ENCODE peak calls at places on chromosomes 6 and 20, in seven cellular contexts. K, N, P, T, O, G and Y are unnamed samples.

GRCh38 chr6:137868721-137869631 is 1.9 kb downstream of the TNFAIP3 start:
- DNase-seq in K (no peak), N (no peak), P (no peak), T (no peak), G (no peak), O (no peak), Y (no peak)

GRCh38 chr20:13009682-13010406 is 1.1 kb downstream of the SPTLC3 start:
- DNase-seq in N (no peak), K (peak; percentile 54), O (no peak), P (no peak), G (no peak), T (peak; percentile 55), Y (no peak)

GRCh38 chr20:46308258-46309157 is at the start of gene CDH22:
- DNase-seq in T (no peak), K (peak; percentile 34), N (peak; percentile 84), P (peak; percentile 48), G (no peak), O (peak; percentile 53), Y (peak; percentile 66)

GRCh38 chr6:135115411-135116293 is 61.0 kb upstream of the HBS1L start:
- DNase-seq in T (no peak), O (no peak), N (no peak), K (no peak), G (no peak), P (no peak), Y (no peak)

GRCh38 chr20:53736757-53737403 is 143.2 kb upstream of the ZNF217 start:
- DNase-seq in P (peak; percentile 28), G (no peak), T (no peak), O (no peak), K (peak; percentile 58), N (peak; percentile 80), Y (no peak)

GRCh38 chr6:170159040-170159965 is 131.6 kb downstream of the DLL1 start:
- DNase-seq in G (no peak), P (no peak), T (no peak), O (no peak), K (no peak), N (no peak), Y (no peak)

GRCh38 chr6:164014716-164015484 is 600.4 kb downstream of the QKI start:
- DNase-seq in T (no peak), O (peak; percentile 30), P (no peak), G (no peak), N (peak; percentile 35), K (no peak), Y (no peak)

GRCh38 chr6:140729521-140729920 is 1355.1 kb upstream of the CITED2 start:
- DNase-seq in K (no peak), O (no peak), T (no peak), P (no peak), N (no peak), G (no peak), Y (no peak)

GRCh38 chr6:40848038-40848437 is 191.0 kb downstream of the UNC5CL start:
- DNase-seq in K (no peak), P (no peak), O (no peak), T (peak; percentile 22), N (no peak), G (no peak), Y (no peak)

GRCh38 chr6:116387374-116387773 is 16.6 kb downstream of the DSE start:
- DNase-seq in T (no peak), K (no peak), O (no peak), N (no peak), G (no peak), P (no peak), Y (no peak)

GRCh38 chr20:35091808-35092523 is 641 bp downstream of the TRPC4AP start:
- DNase-seq in G (no peak), N (no peak), T (peak; percentile 29), K (peak; percentile 53), P (no peak), O (no peak), Y (no peak)